ENCODE peak calls at places on chromosome 20, in six cellular contexts. I, M, G, F, P and E are unnamed samples.

GRCh38 chr20:51760905-51761544 is 7.2 kb downstream of the ATP9A start:
- DNase-seq in P (no peak), I (peak), M (no peak), F (peak), G (peak), E (no peak)

GRCh38 chr20:59390437-59390836 is 90.0 kb downstream of the EDN3 start:
- DNase-seq in I (no peak), F (no peak), M (no peak), P (no peak), G (no peak), E (no peak)

GRCh38 chr20:56710577-56711465 is 81.7 kb downstream of the TFAP2C start:
- DNase-seq in P (no peak), F (no peak), I (no peak), G (no peak), M (no peak), E (no peak)

GRCh38 chr20:1897486-1897885 is 2.3 kb downstream of the SIRPA start:
- DNase-seq in P (peak), I (no peak), G (no peak), F (peak), M (no peak), E (no peak)

GRCh38 chr20:57596998-57597939 is 23.0 kb downstream of the ZBP1 start:
- DNase-seq in M (peak), F (peak), I (peak), G (peak), P (peak), E (peak)

GRCh38 chr20:62362991-62363919 is 3.9 kb downstream of the LAMA5 start:
- DNase-seq in F (no peak), P (no peak), M (no peak), I (no peak), G (no peak), E (no peak)

GRCh38 chr20:49794336-49795124 is 18.1 kb upstream of the SLC9A8 start:
- DNase-seq in F (no peak), I (no peak), G (no peak), M (no peak), P (no peak), E (no peak)

GRCh38 chr20:48738094-48738398 is 89.8 kb downstream of the PREX1 start:
- DNase-seq in P (no peak), G (no peak), I (no peak), M (no peak), F (no peak), E (no peak)

GRCh38 chr20:45704969-45705637 is at the start of gene WFDC10B:
- DNase-seq in G (peak), M (no peak), I (no peak), F (no peak), P (no peak), E (no peak)

GRCh38 chr20:19498756-19499155 is 259.3 kb upstream of the RIN2 start:
- DNase-seq in M (no peak), P (no peak), G (no peak), I (no peak), F (no peak), E (no peak)

GRCh38 chr20:5088688-5089087 is 31.1 kb downstream of the PCNA start:
- DNase-seq in P (no peak), M (no peak), F (no peak), I (no peak), G (no peak), E (no peak)

GRCh38 chr20:49424536-49424935 is 57.9 kb downstream of the KCNB1 start:
- DNase-seq in P (peak), M (no peak), G (peak), I (no peak), F (no peak), E (no peak)

GRCh38 chr20:33291830-33292355 is 8.9 kb downstream of the BPIFB1 start:
- DNase-seq in I (peak), G (peak), F (peak), M (peak), P (peak), E (peak)

GRCh38 chr20:43983359-43983758 is 68.7 kb downstream of the TOX2 start:
- DNase-seq in M (no peak), F (no peak), P (no peak), I (no peak), G (no peak), E (no peak)

GRCh38 chr20:22503577-22503976 is 80.8 kb downstream of the FOXA2 start:
- DNase-seq in I (no peak), P (no peak), F (no peak), M (no peak), G (no peak), E (no peak)

GRCh38 chr20:32190608-32191415 is 16.7 kb downstream of the PLAGL2 start:
- DNase-seq in G (no peak), P (no peak), I (no peak), M (no peak), F (no peak), E (no peak)

GRCh38 chr20:5309971-5310370 is 6.8 kb downstream of the PROKR2 start:
- DNase-seq in F (peak), M (no peak), I (no peak), P (no peak), G (no peak), E (no peak)

GRCh38 chr20:45266977-45267376 is 12.6 kb upstream of the SLPI start:
- DNase-seq in I (no peak), F (no peak), G (no peak), P (no peak), M (no peak), E (no peak)

GRCh38 chr20:59751075-59751711 is 146.9 kb downstream of the PHACTR3 start:
- DNase-seq in F (peak), M (no peak), G (peak), I (peak), P (peak), E (no peak)

GRCh38 chr20:4563534-4563933 is 158.2 kb upstream of the PRND start:
- DNase-seq in G (no peak), F (peak), I (peak), M (no peak), P (no peak), E (no peak)

GRCh38 chr20:3919352-3919751 is 30.2 kb downstream of the PANK2 start:
- DNase-seq in F (peak), I (peak), M (no peak), P (no peak), G (no peak), E (no peak)

GRCh38 chr20:35318502-35319157 is 26.4 kb upstream of the FAM83C start:
- DNase-seq in G (peak), I (peak), P (no peak), F (peak), M (no peak), E (no peak)

GRCh38 chr20:44624152-44624551 is 27.3 kb downstream of the ADA start:
- DNase-seq in G (no peak), I (no peak), M (no peak), P (no peak), F (no peak), E (no peak)